ENCODE peak calls at places on chromosome 10, in ten cellular contexts. One of them, this sample, is unnamed.

GRCh38 chr10:78780551-78780961 is 288.2 kb upstream of the ZMIZ1 start:
- DNase-seq in ovary: no peak
- DNase-seq in heart right ventricle: peak; percentile 67
- DNase-seq in choroid plexus epithelial cell: no peak
- DNase-seq in A549: no peak
- DNase-seq in cardiac muscle cell: no peak
- DNase-seq in kidney epithelial cell: no peak
- DNase-seq in HCT116: no peak
- DNase-seq in OCI-LY7: no peak
- DNase-seq in mesendoderm: no peak
- DNase-seq in this sample: no peak

GRCh38 chr10:127834221-127834620 is 58.5 kb downstream of the CLRN3 start:
- DNase-seq in ovary: no peak
- DNase-seq in heart right ventricle: peak; percentile 45
- DNase-seq in choroid plexus epithelial cell: no peak
- DNase-seq in A549: no peak
- DNase-seq in cardiac muscle cell: no peak
- DNase-seq in kidney epithelial cell: no peak
- DNase-seq in HCT116: no peak
- DNase-seq in OCI-LY7: no peak
- DNase-seq in mesendoderm: no peak
- DNase-seq in this sample: no peak

GRCh38 chr10:20503186-20503585 is 393.9 kb downstream of the NEBL start:
- DNase-seq in ovary: no peak
- DNase-seq in heart right ventricle: no peak
- DNase-seq in choroid plexus epithelial cell: no peak
- DNase-seq in A549: no peak
- DNase-seq in cardiac muscle cell: no peak
- DNase-seq in kidney epithelial cell: no peak
- DNase-seq in HCT116: no peak
- DNase-seq in OCI-LY7: no peak
- DNase-seq in mesendoderm: no peak
- DNase-seq in this sample: no peak

GRCh38 chr10:81875680-81876252 is 772 bp downstream of the NRG3 start:
- DNase-seq in ovary: no peak
- DNase-seq in heart right ventricle: no peak
- DNase-seq in choroid plexus epithelial cell: no peak
- DNase-seq in A549: no peak
- DNase-seq in cardiac muscle cell: no peak
- DNase-seq in kidney epithelial cell: no peak
- DNase-seq in HCT116: no peak
- DNase-seq in OCI-LY7: no peak
- DNase-seq in mesendoderm: no peak
- DNase-seq in this sample: no peak

GRCh38 chr10:118737594-118738302 is 17.0 kb downstream of the CACUL1 start:
- DNase-seq in ovary: no peak
- DNase-seq in heart right ventricle: no peak
- DNase-seq in choroid plexus epithelial cell: no peak
- DNase-seq in A549: no peak
- DNase-seq in cardiac muscle cell: no peak
- DNase-seq in kidney epithelial cell: no peak
- DNase-seq in HCT116: no peak
- DNase-seq in OCI-LY7: no peak
- DNase-seq in mesendoderm: no peak
- DNase-seq in this sample: no peak

GRCh38 chr10:10418397-10418796 is 599.3 kb upstream of the CELF2 start:
- DNase-seq in ovary: no peak
- DNase-seq in heart right ventricle: no peak
- DNase-seq in choroid plexus epithelial cell: no peak
- DNase-seq in A549: no peak
- DNase-seq in cardiac muscle cell: no peak
- DNase-seq in kidney epithelial cell: no peak
- DNase-seq in HCT116: no peak
- DNase-seq in OCI-LY7: peak; percentile 22
- DNase-seq in mesendoderm: no peak
- DNase-seq in this sample: no peak

GRCh38 chr10:124898493-124898892 is 43.4 kb upstream of the ZRANB1 start:
- DNase-seq in ovary: no peak
- DNase-seq in heart right ventricle: no peak
- DNase-seq in choroid plexus epithelial cell: no peak
- DNase-seq in A549: no peak
- DNase-seq in cardiac muscle cell: no peak
- DNase-seq in kidney epithelial cell: no peak
- DNase-seq in HCT116: no peak
- DNase-seq in OCI-LY7: no peak
- DNase-seq in mesendoderm: no peak
- DNase-seq in this sample: no peak

GRCh38 chr10:26696786-26697162 is 727 bp upstream of the PDSS1 start:
- DNase-seq in ovary: no peak
- DNase-seq in heart right ventricle: no peak
- DNase-seq in choroid plexus epithelial cell: peak; percentile 58
- DNase-seq in A549: peak; percentile 5
- DNase-seq in cardiac muscle cell: no peak
- DNase-seq in kidney epithelial cell: no peak
- DNase-seq in HCT116: peak; percentile 18
- DNase-seq in OCI-LY7: no peak
- DNase-seq in mesendoderm: no peak
- DNase-seq in this sample: no peak

GRCh38 chr10:29767958-29768357 is 133.2 kb upstream of the SVIL start:
- DNase-seq in ovary: no peak
- DNase-seq in heart right ventricle: no peak
- DNase-seq in choroid plexus epithelial cell: no peak
- DNase-seq in A549: no peak
- DNase-seq in cardiac muscle cell: no peak
- DNase-seq in kidney epithelial cell: no peak
- DNase-seq in HCT116: no peak
- DNase-seq in OCI-LY7: no peak
- DNase-seq in mesendoderm: no peak
- DNase-seq in this sample: no peak

GRCh38 chr10:36670616-36671402 is 454.6 kb upstream of the ANKRD30A start:
- DNase-seq in ovary: no peak
- DNase-seq in heart right ventricle: no peak
- DNase-seq in choroid plexus epithelial cell: peak; percentile 42
- DNase-seq in A549: no peak
- DNase-seq in cardiac muscle cell: no peak
- DNase-seq in kidney epithelial cell: no peak
- DNase-seq in HCT116: no peak
- DNase-seq in OCI-LY7: no peak
- DNase-seq in mesendoderm: no peak
- DNase-seq in this sample: no peak

GRCh38 chr10:110206988-110207804 is at the start of gene MXI1:
- DNase-seq in ovary: peak; percentile 73
- DNase-seq in heart right ventricle: peak; percentile 74
- DNase-seq in choroid plexus epithelial cell: peak; percentile 89
- DNase-seq in A549: peak; percentile 80
- DNase-seq in cardiac muscle cell: peak; percentile 80
- DNase-seq in kidney epithelial cell: no peak
- DNase-seq in HCT116: peak; percentile 85
- DNase-seq in OCI-LY7: peak; percentile 87
- DNase-seq in mesendoderm: peak; percentile 94
- DNase-seq in this sample: no peak

GRCh38 chr10:97788552-97789442 is 17.0 kb upstream of the SFRP5 start:
- DNase-seq in ovary: no peak
- DNase-seq in heart right ventricle: peak; percentile 55
- DNase-seq in choroid plexus epithelial cell: peak; percentile 13
- DNase-seq in A549: no peak
- DNase-seq in cardiac muscle cell: peak; percentile 84
- DNase-seq in kidney epithelial cell: no peak
- DNase-seq in HCT116: no peak
- DNase-seq in OCI-LY7: no peak
- DNase-seq in mesendoderm: peak; percentile 91
- DNase-seq in this sample: no peak

GRCh38 chr10:132162021-132162531 is 24.7 kb upstream of the DPYSL4 start:
- DNase-seq in ovary: peak; percentile 6
- DNase-seq in heart right ventricle: no peak
- DNase-seq in choroid plexus epithelial cell: no peak
- DNase-seq in A549: no peak
- DNase-seq in cardiac muscle cell: peak; percentile 55
- DNase-seq in kidney epithelial cell: no peak
- DNase-seq in HCT116: no peak
- DNase-seq in OCI-LY7: peak; percentile 67
- DNase-seq in mesendoderm: no peak
- DNase-seq in this sample: no peak

GRCh38 chr10:22833353-22833752 is 94.5 kb upstream of the ARMC3 start:
- DNase-seq in ovary: no peak
- DNase-seq in heart right ventricle: no peak
- DNase-seq in choroid plexus epithelial cell: no peak
- DNase-seq in A549: no peak
- DNase-seq in cardiac muscle cell: no peak
- DNase-seq in kidney epithelial cell: no peak
- DNase-seq in HCT116: no peak
- DNase-seq in OCI-LY7: no peak
- DNase-seq in mesendoderm: no peak
- DNase-seq in this sample: no peak

GRCh38 chr10:22833781-22834180 is 94.1 kb upstream of the ARMC3 start:
- DNase-seq in ovary: no peak
- DNase-seq in heart right ventricle: no peak
- DNase-seq in choroid plexus epithelial cell: no peak
- DNase-seq in A549: no peak
- DNase-seq in cardiac muscle cell: no peak
- DNase-seq in kidney epithelial cell: no peak
- DNase-seq in HCT116: no peak
- DNase-seq in OCI-LY7: no peak
- DNase-seq in mesendoderm: no peak
- DNase-seq in this sample: no peak

GRCh38 chr10:22837351-22837750 is 90.5 kb upstream of the ARMC3 start:
- DNase-seq in ovary: no peak
- DNase-seq in heart right ventricle: no peak
- DNase-seq in choroid plexus epithelial cell: no peak
- DNase-seq in A549: no peak
- DNase-seq in cardiac muscle cell: no peak
- DNase-seq in kidney epithelial cell: no peak
- DNase-seq in HCT116: no peak
- DNase-seq in OCI-LY7: no peak
- DNase-seq in mesendoderm: no peak
- DNase-seq in this sample: no peak

GRCh38 chr10:22834471-22834870 is 93.4 kb upstream of the ARMC3 start:
- DNase-seq in ovary: no peak
- DNase-seq in heart right ventricle: no peak
- DNase-seq in choroid plexus epithelial cell: no peak
- DNase-seq in A549: no peak
- DNase-seq in cardiac muscle cell: no peak
- DNase-seq in kidney epithelial cell: no peak
- DNase-seq in HCT116: no peak
- DNase-seq in OCI-LY7: no peak
- DNase-seq in mesendoderm: no peak
- DNase-seq in this sample: no peak

GRCh38 chr10:22837771-22838170 is 90.1 kb upstream of the ARMC3 start:
- DNase-seq in ovary: no peak
- DNase-seq in heart right ventricle: no peak
- DNase-seq in choroid plexus epithelial cell: no peak
- DNase-seq in A549: no peak
- DNase-seq in cardiac muscle cell: no peak
- DNase-seq in kidney epithelial cell: no peak
- DNase-seq in HCT116: no peak
- DNase-seq in OCI-LY7: no peak
- DNase-seq in mesendoderm: no peak
- DNase-seq in this sample: no peak
- H3K4me3 ChIP-seq in ovary: no peak overlapping the region
- H3K4me3 ChIP-seq in heart right ventricle: no peak overlapping the region
- H3K4me3 ChIP-seq in choroid plexus epithelial cell: no peak overlapping the region
- H3K4me3 ChIP-seq in A549: no peak overlapping the region
- H3K4me3 ChIP-seq in cardiac muscle cell: no peak overlapping the region
- H3K4me3 ChIP-seq in kidney epithelial cell: no peak overlapping the region
- H3K4me3 ChIP-seq in HCT116: no peak overlapping the region
- H3K4me3 ChIP-seq in OCI-LY7: no peak overlapping the region
- H3K4me3 ChIP-seq in mesendoderm: no peak overlapping the region
- H3K4me3 ChIP-seq in this sample: no peak overlapping the region

GRCh38 chr10:5428133-5428532 is 15.8 kb downstream of the NET1 start:
- DNase-seq in ovary: no peak
- DNase-seq in heart right ventricle: no peak
- DNase-seq in choroid plexus epithelial cell: no peak
- DNase-seq in A549: no peak
- DNase-seq in cardiac muscle cell: no peak
- DNase-seq in kidney epithelial cell: no peak
- DNase-seq in HCT116: no peak
- DNase-seq in OCI-LY7: no peak
- DNase-seq in mesendoderm: no peak
- DNase-seq in this sample: no peak
- H3K4me3 ChIP-seq in ovary: no peak overlapping the region
- H3K4me3 ChIP-seq in heart right ventricle: no peak overlapping the region
- H3K4me3 ChIP-seq in choroid plexus epithelial cell: no peak overlapping the region
- H3K4me3 ChIP-seq in A549: no peak overlapping the region
- H3K4me3 ChIP-seq in cardiac muscle cell: no peak overlapping the region
- H3K4me3 ChIP-seq in kidney epithelial cell: no peak overlapping the region
- H3K4me3 ChIP-seq in HCT116: no peak overlapping the region
- H3K4me3 ChIP-seq in OCI-LY7: no peak overlapping the region
- H3K4me3 ChIP-seq in mesendoderm: no peak overlapping the region
- H3K4me3 ChIP-seq in this sample: no peak overlapping the region

DNA sequence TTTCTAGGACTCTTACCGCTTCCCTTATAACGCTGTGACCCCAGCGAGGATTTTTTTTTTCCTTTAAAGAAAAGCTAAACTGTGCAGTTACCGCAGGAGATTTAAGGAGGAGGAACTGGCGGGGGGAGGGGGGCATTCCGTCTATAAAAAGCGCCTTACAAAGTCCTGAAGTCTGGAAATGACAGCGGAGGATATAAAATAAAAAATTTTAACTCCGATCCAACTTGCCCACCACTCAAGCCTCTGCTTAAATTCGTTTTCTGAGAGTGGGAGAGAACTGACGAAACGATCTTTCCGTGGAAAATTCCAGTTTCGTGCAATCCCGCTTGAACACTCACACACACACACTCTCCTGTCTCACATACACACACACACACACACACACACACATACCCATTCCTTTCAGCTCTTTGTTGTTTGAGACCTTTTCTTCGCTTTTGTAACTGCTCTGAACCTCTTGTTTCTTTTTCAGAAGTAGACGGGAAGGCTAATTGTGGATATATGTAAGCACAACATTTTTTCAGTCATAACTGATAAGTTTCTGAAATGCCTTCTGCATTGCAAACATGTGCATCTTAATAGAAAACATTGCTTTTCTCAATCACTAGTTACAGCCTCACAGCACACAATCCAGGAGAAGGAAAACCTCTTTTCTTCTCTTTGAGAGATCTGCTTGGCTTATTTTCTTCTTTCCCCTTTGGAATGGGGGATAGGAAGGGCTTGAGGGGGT is 748 bp downstream of the HPSE2 start:
- DNase-seq in ovary: no peak
- DNase-seq in heart right ventricle: no peak
- DNase-seq in choroid plexus epithelial cell: peak; percentile 12
- DNase-seq in A549: no peak
- DNase-seq in cardiac muscle cell: no peak
- DNase-seq in kidney epithelial cell: no peak
- DNase-seq in HCT116: no peak
- DNase-seq in OCI-LY7: no peak
- DNase-seq in mesendoderm: peak; percentile 30
- DNase-seq in this sample: no peak
- H3K4me3 ChIP-seq in ovary: peak overlapping the region; percentile 48
- H3K4me3 ChIP-seq in heart right ventricle: peak overlapping the region; percentile 58
- H3K4me3 ChIP-seq in choroid plexus epithelial cell: no peak overlapping the region
- H3K4me3 ChIP-seq in A549: peak overlapping the region; percentile 35
- H3K4me3 ChIP-seq in cardiac muscle cell: peak overlapping the region; percentile 36
- H3K4me3 ChIP-seq in kidney epithelial cell: no peak overlapping the region
- H3K4me3 ChIP-seq in HCT116: no peak overlapping the region
- H3K4me3 ChIP-seq in OCI-LY7: no peak overlapping the region
- H3K4me3 ChIP-seq in mesendoderm: no peak overlapping the region
- H3K4me3 ChIP-seq in this sample: no peak overlapping the region

GRCh38 chr10:25125151-25125550 is 49.6 kb upstream of the GPR158 start:
- DNase-seq in ovary: no peak
- DNase-seq in heart right ventricle: no peak
- DNase-seq in choroid plexus epithelial cell: no peak
- DNase-seq in A549: no peak
- DNase-seq in cardiac muscle cell: no peak
- DNase-seq in kidney epithelial cell: peak; percentile 4
- DNase-seq in HCT116: no peak
- DNase-seq in OCI-LY7: no peak
- DNase-seq in mesendoderm: peak; percentile 28
- DNase-seq in this sample: no peak

GRCh38 chr10:25130911-25131310 is 43.9 kb upstream of the GPR158 start:
- DNase-seq in ovary: no peak
- DNase-seq in heart right ventricle: no peak
- DNase-seq in choroid plexus epithelial cell: peak; percentile 29
- DNase-seq in A549: no peak
- DNase-seq in cardiac muscle cell: no peak
- DNase-seq in kidney epithelial cell: no peak
- DNase-seq in HCT116: no peak
- DNase-seq in OCI-LY7: no peak
- DNase-seq in mesendoderm: no peak
- DNase-seq in this sample: no peak
- H3K4me3 ChIP-seq in ovary: no peak overlapping the region
- H3K4me3 ChIP-seq in heart right ventricle: no peak overlapping the region
- H3K4me3 ChIP-seq in choroid plexus epithelial cell: no peak overlapping the region
- H3K4me3 ChIP-seq in A549: no peak overlapping the region
- H3K4me3 ChIP-seq in cardiac muscle cell: no peak overlapping the region
- H3K4me3 ChIP-seq in kidney epithelial cell: no peak overlapping the region
- H3K4me3 ChIP-seq in HCT116: no peak overlapping the region
- H3K4me3 ChIP-seq in OCI-LY7: no peak overlapping the region
- H3K4me3 ChIP-seq in mesendoderm: no peak overlapping the region
- H3K4me3 ChIP-seq in this sample: no peak overlapping the region

This sample was measured in epithelial cell of proximal tubule.